ENCODE peak calls at places on chromosomes 1 and 21, in ten cellular contexts. One of them, this sample, is unnamed.
A peak's percentile ranks its signal among the peaks of the same experiment; 100 is the strongest.

GRCh38 chr1:57696041-57696440 is 272.2 kb upstream of the DAB1 start:
- DNase-seq in tibial artery: no peak
- DNase-seq in endodermal cell: no peak
- DNase-seq in ovary: no peak
- DNase-seq in fibroblast of pulmonary artery: no peak
- DNase-seq in IMR-90: no peak
- DNase-seq in uterus: no peak
- DNase-seq in NB4: no peak
- DNase-seq in neural progenitor cell: no peak
- DNase-seq in A549: no peak
- DNase-seq in this sample: no peak

GRCh38 chr1:36177589-36178463 is 21.9 kb downstream of the MAP7D1 start:
- DNase-seq in fibroblast of pulmonary artery: no peak
- DNase-seq in tibial artery: no peak
- DNase-seq in ovary: no peak
- DNase-seq in NB4: no peak
- DNase-seq in A549: no peak
- DNase-seq in uterus: no peak
- DNase-seq in IMR-90: no peak
- DNase-seq in endodermal cell: peak; percentile 78
- DNase-seq in neural progenitor cell: peak; percentile 24
- DNase-seq in this sample: no peak

GRCh38 chr21:26447932-26448331 is 125.2 kb downstream of the CYYR1 start:
- DNase-seq in endodermal cell: no peak
- DNase-seq in neural progenitor cell: no peak
- DNase-seq in uterus: no peak
- DNase-seq in NB4: no peak
- DNase-seq in ovary: no peak
- DNase-seq in tibial artery: no peak
- DNase-seq in A549: no peak
- DNase-seq in IMR-90: no peak
- DNase-seq in fibroblast of pulmonary artery: peak; percentile 3
- DNase-seq in this sample: no peak

GRCh38 chr1:183636783-183637182 is 1.2 kb upstream of the ARPC5 start:
- DNase-seq in ovary: no peak
- DNase-seq in endodermal cell: no peak
- DNase-seq in A549: no peak
- DNase-seq in NB4: no peak
- DNase-seq in neural progenitor cell: no peak
- DNase-seq in fibroblast of pulmonary artery: no peak
- DNase-seq in uterus: no peak
- DNase-seq in tibial artery: no peak
- DNase-seq in IMR-90: no peak
- DNase-seq in this sample: no peak

GRCh38 chr1:6554907-6555778 is at the start of gene TAS1R1:
- DNase-seq in A549: no peak
- DNase-seq in endodermal cell: peak; percentile 50
- DNase-seq in fibroblast of pulmonary artery: no peak
- DNase-seq in tibial artery: peak; percentile 48
- DNase-seq in NB4: no peak
- DNase-seq in IMR-90: no peak
- DNase-seq in uterus: peak; percentile 22
- DNase-seq in neural progenitor cell: no peak
- DNase-seq in ovary: peak; percentile 64
- DNase-seq in this sample: peak; percentile 19

GRCh38 chr1:237070519-237070918 is 28.5 kb downstream of the RYR2 start:
- DNase-seq in tibial artery: no peak
- DNase-seq in ovary: no peak
- DNase-seq in uterus: no peak
- DNase-seq in neural progenitor cell: no peak
- DNase-seq in A549: no peak
- DNase-seq in IMR-90: no peak
- DNase-seq in NB4: no peak
- DNase-seq in endodermal cell: no peak
- DNase-seq in fibroblast of pulmonary artery: no peak
- DNase-seq in this sample: no peak

GRCh38 chr1:154352581-154353459 is 27.5 kb downstream of the ATP8B2 start:
- DNase-seq in endodermal cell: peak; percentile 89
- DNase-seq in ovary: peak; percentile 50
- DNase-seq in fibroblast of pulmonary artery: peak; percentile 60
- DNase-seq in A549: no peak
- DNase-seq in tibial artery: peak; percentile 50
- DNase-seq in uterus: peak; percentile 42
- DNase-seq in neural progenitor cell: peak; percentile 72
- DNase-seq in NB4: peak; percentile 80
- DNase-seq in IMR-90: peak; percentile 31
- DNase-seq in this sample: no peak

GRCh38 chr1:63906053-63906704 is 132.4 kb downstream of the ROR1 start:
- DNase-seq in NB4: no peak
- DNase-seq in tibial artery: no peak
- DNase-seq in uterus: no peak
- DNase-seq in ovary: no peak
- DNase-seq in A549: no peak
- DNase-seq in IMR-90: no peak
- DNase-seq in endodermal cell: peak; percentile 56
- DNase-seq in fibroblast of pulmonary artery: no peak
- DNase-seq in neural progenitor cell: peak; percentile 42
- DNase-seq in this sample: no peak

GRCh38 chr1:110617589-110617988 is 11.4 kb upstream of the KCNA2 start:
- DNase-seq in tibial artery: no peak
- DNase-seq in NB4: no peak
- DNase-seq in IMR-90: no peak
- DNase-seq in uterus: no peak
- DNase-seq in endodermal cell: peak; percentile 26
- DNase-seq in A549: no peak
- DNase-seq in ovary: no peak
- DNase-seq in neural progenitor cell: no peak
- DNase-seq in fibroblast of pulmonary artery: no peak
- DNase-seq in this sample: no peak

GRCh38 chr1:116909511-116910378 is at the start of gene PTGFRN:
- DNase-seq in endodermal cell: peak; percentile 92
- DNase-seq in NB4: peak; percentile 75
- DNase-seq in fibroblast of pulmonary artery: peak; percentile 75
- DNase-seq in A549: peak; percentile 51
- DNase-seq in neural progenitor cell: peak; percentile 91
- DNase-seq in tibial artery: peak; percentile 53
- DNase-seq in uterus: peak; percentile 81
- DNase-seq in ovary: peak; percentile 82
- DNase-seq in IMR-90: peak; percentile 6
- DNase-seq in this sample: no peak

GRCh38 chr1:176157995-176158394 is 49.1 kb downstream of the COP1 start:
- DNase-seq in uterus: no peak
- DNase-seq in A549: peak; percentile 5
- DNase-seq in IMR-90: no peak
- DNase-seq in NB4: no peak
- DNase-seq in fibroblast of pulmonary artery: peak; percentile 12
- DNase-seq in tibial artery: no peak
- DNase-seq in neural progenitor cell: no peak
- DNase-seq in ovary: no peak
- DNase-seq in endodermal cell: no peak
- DNase-seq in this sample: no peak

GRCh38 chr21:39024538-39024937 is 158.7 kb downstream of the PSMG1 start:
- DNase-seq in uterus: no peak
- DNase-seq in NB4: no peak
- DNase-seq in fibroblast of pulmonary artery: no peak
- DNase-seq in ovary: no peak
- DNase-seq in IMR-90: no peak
- DNase-seq in endodermal cell: no peak
- DNase-seq in neural progenitor cell: no peak
- DNase-seq in tibial artery: no peak
- DNase-seq in A549: no peak
- DNase-seq in this sample: no peak

GRCh38 chr1:93666613-93667384 is 14.8 kb downstream of the BCAR3 start:
- DNase-seq in tibial artery: no peak
- DNase-seq in endodermal cell: peak; percentile 78
- DNase-seq in fibroblast of pulmonary artery: peak; percentile 52
- DNase-seq in IMR-90: peak; percentile 72
- DNase-seq in A549: peak; percentile 45
- DNase-seq in NB4: no peak
- DNase-seq in neural progenitor cell: no peak
- DNase-seq in uterus: peak; percentile 27
- DNase-seq in ovary: no peak
- DNase-seq in this sample: peak; percentile 57

GRCh38 chr1:212980123-212980800 is 29.9 kb downstream of the VASH2 start:
- DNase-seq in tibial artery: no peak
- DNase-seq in IMR-90: peak; percentile 90
- DNase-seq in neural progenitor cell: peak; percentile 76
- DNase-seq in endodermal cell: peak; percentile 75
- DNase-seq in uterus: no peak
- DNase-seq in ovary: no peak
- DNase-seq in A549: no peak
- DNase-seq in NB4: no peak
- DNase-seq in fibroblast of pulmonary artery: peak; percentile 69
- DNase-seq in this sample: peak; percentile 68

GRCh38 chr1:236280438-236281285 is 1.1 kb downstream of the ERO1B start:
- DNase-seq in A549: no peak
- DNase-seq in neural progenitor cell: peak; percentile 38
- DNase-seq in endodermal cell: peak; percentile 72
- DNase-seq in NB4: no peak
- DNase-seq in ovary: no peak
- DNase-seq in tibial artery: peak; percentile 23
- DNase-seq in uterus: peak; percentile 18
- DNase-seq in IMR-90: no peak
- DNase-seq in fibroblast of pulmonary artery: no peak
- DNase-seq in this sample: no peak

GRCh38 chr1:79617777-79618176 is 611.2 kb upstream of the ADGRL4 start:
- DNase-seq in A549: no peak
- DNase-seq in IMR-90: no peak
- DNase-seq in uterus: no peak
- DNase-seq in endodermal cell: no peak
- DNase-seq in tibial artery: no peak
- DNase-seq in fibroblast of pulmonary artery: peak; percentile 7
- DNase-seq in NB4: no peak
- DNase-seq in neural progenitor cell: no peak
- DNase-seq in ovary: no peak
- DNase-seq in this sample: no peak
- TF ChIP-seq CTCF in A549: no peak
- TF ChIP-seq CTCF in IMR-90: peak; percentile 2
- TF ChIP-seq CTCF in uterus: no peak
- TF ChIP-seq CTCF in endodermal cell: peak; percentile 68
- TF ChIP-seq CTCF in tibial artery: no peak
- TF ChIP-seq CTCF in fibroblast of pulmonary artery: peak; percentile 41
- TF ChIP-seq CTCF in NB4: no peak
- TF ChIP-seq CTCF in neural progenitor cell: peak; percentile 44
- TF ChIP-seq CTCF in ovary: no peak
- TF ChIP-seq CTCF in this sample: no peak

DNA sequence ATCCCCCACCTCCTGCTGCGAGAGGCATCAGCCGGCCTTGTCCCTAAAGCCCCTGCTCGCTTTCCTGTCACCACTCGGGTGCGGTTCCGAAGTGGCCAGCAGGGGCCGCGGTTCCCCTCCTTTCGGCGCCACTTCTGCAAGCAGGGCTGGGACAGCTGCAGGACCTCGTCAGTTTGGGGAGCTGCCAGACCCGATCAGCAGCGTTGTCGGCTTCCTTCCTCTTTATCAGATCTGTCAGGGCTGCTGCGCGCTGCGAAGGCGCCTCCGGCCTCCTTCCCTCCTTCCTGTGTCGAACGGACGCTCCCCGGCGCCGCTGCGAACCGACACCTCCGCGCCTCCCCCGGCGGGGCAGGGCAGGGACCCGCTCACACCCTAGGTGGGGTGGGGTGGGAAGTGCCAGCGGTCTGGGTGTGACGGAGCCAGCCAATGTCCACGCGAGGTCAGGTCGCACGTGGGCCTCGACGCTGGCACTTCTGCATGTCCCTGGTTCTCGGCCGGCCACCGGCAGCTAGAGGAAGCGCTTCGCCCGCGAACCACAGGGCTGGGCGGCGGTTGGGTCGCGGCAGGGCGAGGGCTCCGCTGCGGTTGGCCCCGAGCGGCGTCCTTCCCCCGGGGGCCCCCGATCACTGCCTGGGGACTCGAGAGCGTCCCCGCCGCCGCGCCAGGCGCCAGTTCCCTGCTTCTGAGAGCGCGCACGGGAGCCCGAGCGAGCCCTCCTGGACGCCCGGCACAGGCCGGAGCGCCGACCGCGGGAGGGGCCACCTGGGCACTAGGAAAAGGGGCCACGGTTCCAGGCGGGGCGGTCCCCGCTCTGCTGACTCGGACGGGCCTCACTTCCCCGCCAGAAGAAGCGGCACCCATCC is 81.8 kb downstream of the RUNX3 start:
- DNase-seq in uterus: peak; percentile 90
- DNase-seq in NB4: peak; percentile 98
- DNase-seq in A549: peak; percentile 80
- DNase-seq in fibroblast of pulmonary artery: peak; percentile 95
- DNase-seq in neural progenitor cell: peak; percentile 94
- DNase-seq in IMR-90: peak; percentile 86
- DNase-seq in endodermal cell: peak; percentile 99
- DNase-seq in tibial artery: peak; percentile 92
- DNase-seq in ovary: peak; percentile 85
- DNase-seq in this sample: peak; percentile 57
- H3K4me3 ChIP-seq in uterus: peak overlapping the region; percentile 43
- H3K4me3 ChIP-seq in NB4: peak overlapping the region; percentile 59
- H3K4me3 ChIP-seq in A549: peak overlapping the region; percentile 55
- H3K4me3 ChIP-seq in fibroblast of pulmonary artery: peak overlapping the region; percentile 32
- H3K4me3 ChIP-seq in neural progenitor cell: peak overlapping the region; percentile 54
- H3K4me3 ChIP-seq in IMR-90: peak overlapping the region; percentile 28
- H3K4me3 ChIP-seq in endodermal cell: peak overlapping the region; percentile 76
- H3K4me3 ChIP-seq in tibial artery: peak overlapping the region; percentile 51
- H3K4me3 ChIP-seq in ovary: peak overlapping the region; percentile 52
- H3K4me3 ChIP-seq in this sample: peak overlapping the region; percentile 25

GRCh38 chr1:149942207-149942606 is 5.5 kb upstream of the MTMR11 start:
- DNase-seq in uterus: no peak
- DNase-seq in neural progenitor cell: peak; percentile 75
- DNase-seq in endodermal cell: peak; percentile 82
- DNase-seq in A549: peak; percentile 58
- DNase-seq in tibial artery: no peak
- DNase-seq in ovary: no peak
- DNase-seq in IMR-90: peak; percentile 41
- DNase-seq in fibroblast of pulmonary artery: peak; percentile 56
- DNase-seq in NB4: no peak
- DNase-seq in this sample: no peak
- TF ChIP-seq CTCF in uterus: peak; percentile 38
- TF ChIP-seq CTCF in neural progenitor cell: peak; percentile 61
- TF ChIP-seq CTCF in endodermal cell: peak; percentile 71
- TF ChIP-seq CTCF in A549: no peak
- TF ChIP-seq CTCF in tibial artery: no peak
- TF ChIP-seq CTCF in ovary: no peak
- TF ChIP-seq CTCF in IMR-90: peak; percentile 35
- TF ChIP-seq CTCF in fibroblast of pulmonary artery: peak; percentile 44
- TF ChIP-seq CTCF in NB4: peak; percentile 14
- TF ChIP-seq CTCF in this sample: no peak

DNA sequence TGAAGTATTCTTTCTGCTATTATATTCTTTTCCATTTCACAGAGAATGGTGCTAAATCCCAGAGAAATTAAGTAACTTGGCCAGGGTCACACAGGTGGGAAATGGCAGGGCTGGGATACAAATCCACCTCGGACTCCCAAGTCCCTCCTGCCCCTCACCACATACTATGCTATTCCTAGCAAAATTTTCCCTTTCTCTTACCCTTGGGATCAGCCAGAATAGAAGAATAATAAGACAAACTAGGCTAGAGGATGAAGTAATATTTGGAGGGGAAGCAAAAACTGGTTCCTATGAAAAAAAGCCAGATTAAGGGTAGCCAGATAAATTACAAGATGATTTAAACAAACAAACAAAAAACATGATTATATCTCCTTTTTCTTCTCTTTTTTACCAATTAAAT is 62.5 kb downstream of the TGFB2 start:
- DNase-seq in endodermal cell: no peak
- DNase-seq in neural progenitor cell: no peak
- DNase-seq in uterus: no peak
- DNase-seq in ovary: no peak
- DNase-seq in tibial artery: no peak
- DNase-seq in fibroblast of pulmonary artery: no peak
- DNase-seq in A549: no peak
- DNase-seq in IMR-90: no peak
- DNase-seq in NB4: no peak
- DNase-seq in this sample: no peak
- H3K4me3 ChIP-seq in endodermal cell: no peak overlapping the region
- H3K4me3 ChIP-seq in neural progenitor cell: no peak overlapping the region
- H3K4me3 ChIP-seq in uterus: no peak overlapping the region
- H3K4me3 ChIP-seq in ovary: no peak overlapping the region
- H3K4me3 ChIP-seq in tibial artery: no peak overlapping the region
- H3K4me3 ChIP-seq in fibroblast of pulmonary artery: no peak overlapping the region
- H3K4me3 ChIP-seq in A549: no peak overlapping the region
- H3K4me3 ChIP-seq in IMR-90: no peak overlapping the region
- H3K4me3 ChIP-seq in NB4: no peak overlapping the region
- H3K4me3 ChIP-seq in this sample: no peak overlapping the region

This sample was measured in LNCaP clone FGC.